ENCODE peak calls at places on chromosome 21, in six cellular contexts. Q is T47D; K is activated T-cell treated with anti-CD3 and anti-CD28 coated beads for 1 hour; I is HT1080; V is ACHN; E is stimulated activated naive CD8-positive, alpha-beta T cell treated with anti-CD3 and anti-CD28 coated beads, Interleukin-15, amount 100 ng/mL, for 72 hours. J is an unnamed sample.

GRCh38 chr21:36260030-36260787 is 59.8 kb upstream of the MORC3 start:
- DNase-seq in I (peak), K (peak), Q (peak), E (peak), V (peak), J (peak)

GRCh38 chr21:33023574-33024277 is 2.0 kb upstream of the OLIG2 start:
- DNase-seq in K (no peak), E (no peak), V (no peak), Q (no peak), I (no peak), J (no peak)

GRCh38 chr21:37496972-37497371 is 130.4 kb downstream of the DYRK1A start:
- DNase-seq in E (no peak), V (peak), K (no peak), Q (no peak), I (no peak), J (no peak)

GRCh38 chr21:33561373-33561772 is 18.5 kb downstream of the SON start:
- DNase-seq in I (no peak), E (no peak), K (no peak), Q (no peak), V (peak), J (no peak)

GRCh38 chr21:45209046-45209445 is 78.6 kb downstream of the POFUT2 start:
- DNase-seq in K (no peak), V (no peak), I (peak), E (no peak), Q (no peak), J (no peak)

GRCh38 chr21:38263493-38263892 is 6.7 kb downstream of the KCNJ15 start:
- DNase-seq in I (peak), Q (no peak), K (no peak), V (no peak), E (no peak), J (no peak)

GRCh38 chr21:44985441-44986401 is 45.9 kb downstream of the SLX9 start:
- DNase-seq in E (no peak), Q (no peak), V (no peak), I (no peak), K (no peak), J (no peak)

GRCh38 chr21:17613242-17613676 is 558 bp upstream of the BTG3 start:
- DNase-seq in E (no peak), Q (no peak), I (peak), V (no peak), K (no peak), J (peak)

GRCh38 chr21:23578027-23578426 is 2029.3 kb downstream of the MRPL39 start:
- DNase-seq in Q (no peak), K (no peak), V (no peak), I (no peak), E (no peak), J (no peak)

GRCh38 chr21:35319684-35320083 is 270.6 kb upstream of the RUNX1 start:
- DNase-seq in V (no peak), Q (no peak), E (no peak), I (peak), K (no peak), J (no peak)

GRCh38 chr21:15208787-15209186 is 144.0 kb upstream of the NRIP1 start:
- DNase-seq in E (no peak), Q (no peak), I (no peak), V (no peak), K (no peak), J (no peak)

GRCh38 chr21:41966872-41967621 is 13.2 kb upstream of the C2CD2 start:
- DNase-seq in V (no peak), I (no peak), Q (no peak), K (no peak), E (no peak), J (no peak)

GRCh38 chr21:31509108-31510017 is 150.1 kb upstream of the SOD1 start:
- DNase-seq in Q (no peak), E (peak), I (peak), K (peak), V (peak), J (peak)

GRCh38 chr21:27818847-27819246 is 852.0 kb upstream of the ADAMTS5 start:
- DNase-seq in I (no peak), K (no peak), E (no peak), V (no peak), Q (no peak), J (no peak)

GRCh38 chr21:33817663-33818433 is 97.8 kb downstream of the ATP5PO start:
- DNase-seq in Q (no peak), V (no peak), K (no peak), I (no peak), E (no peak), J (no peak)

GRCh38 chr21:17371470-17371869 is 141.4 kb upstream of the CXADR start:
- DNase-seq in K (no peak), V (no peak), I (peak), Q (no peak), E (no peak), J (no peak)

GRCh38 chr21:44894687-44895302 is 21.3 kb upstream of the PTTG1IP start:
- DNase-seq in Q (no peak), E (no peak), K (no peak), V (no peak), I (no peak), J (no peak)

GRCh38 chr21:41504030-41504429 is 3.9 kb downstream of the TMPRSS2 start:
- DNase-seq in E (no peak), Q (no peak), V (no peak), K (no peak), I (no peak), J (no peak)

GRCh38 chr21:39685991-39686390 is 59.0 kb upstream of the IGSF5 start:
- DNase-seq in I (no peak), K (no peak), E (no peak), V (no peak), Q (no peak), J (no peak)

GRCh38 chr21:14382486-14382834 is 486 bp downstream of the HSPA13 start:
- DNase-seq in Q (no peak), E (no peak), V (no peak), I (no peak), K (no peak), J (no peak)

GRCh38 chr21:34886554-34887385 is 162.3 kb downstream of the RUNX1 start:
- DNase-seq in I (no peak), K (no peak), E (peak), V (no peak), Q (no peak), J (no peak)

GRCh38 chr21:33825898-33826297 is 89.7 kb downstream of the ATP5PO start:
- DNase-seq in I (no peak), Q (no peak), E (no peak), V (peak), K (no peak), J (no peak)

GRCh38 chr21:45831991-45832740 is 149.4 kb upstream of the COL6A1 start:
- DNase-seq in E (no peak), Q (no peak), K (no peak), I (no peak), V (no peak), J (no peak)

J was measured in HuH-7.5.